ENCODE peak calls at places on chromosomes 13 and 19, in four cellular contexts. V is GM23248, H is AG04450, C is thoracic aorta. L is an unnamed sample.

GRCh38 chr19:28643284-28643683 is 569.7 kb downstream of the UQCRFS1 start:
- DNase-seq in V (no peak), H (no peak), C (no peak), L (no peak)

GRCh38 chr19:15628236-15629002 is 12.3 kb upstream of the CYP4F3 start:
- DNase-seq in V (no peak), H (no peak), C (no peak), L (no peak)

GRCh38 chr13:99433543-99434075 is 67.7 kb upstream of the TM9SF2 start:
- DNase-seq in V (no peak), H (no peak), C (no peak), L (no peak)

GRCh38 chr13:46571941-46572340 is 19.0 kb downstream of the LRCH1 start:
- DNase-seq in V (no peak), H (no peak), C (no peak), L (no peak)

GRCh38 chr19:56155124-56155687 is 14.1 kb downstream of the ZNF444 start:
- DNase-seq in V (peak), H (no peak), C (no peak), L (no peak)

GRCh38 chr13:31045621-31046081 is 113.2 kb downstream of the TEX26 start:
- DNase-seq in V (peak), H (peak), C (peak), L (peak)

GRCh38 chr13:35990196-35990595 is 141.0 kb downstream of the DCLK1 start:
- DNase-seq in V (no peak), H (no peak), C (no peak), L (no peak)

GRCh38 chr13:43804461-43805070 is 17.8 kb upstream of the ENOX1 start:
- DNase-seq in V (peak), H (peak), C (no peak), L (no peak)

GRCh38 chr13:33728271-33729037 is 89.5 kb upstream of the RFC3 start:
- DNase-seq in V (peak), H (no peak), C (no peak), L (no peak)

GRCh38 chr13:109157275-109157674 is 527.9 kb downstream of the MYO16 start:
- DNase-seq in V (no peak), H (no peak), C (no peak), L (no peak)

GRCh38 chr13:79966039-79966438 is 374.9 kb downstream of the SPRY2 start:
- DNase-seq in V (peak), H (no peak), C (no peak), L (no peak)

GRCh38 chr13:51158923-51159322 is 47.8 kb upstream of the C13orf42 start:
- DNase-seq in V (peak), H (no peak), C (no peak), L (peak)

GRCh38 chr19:10823690-10824089 is 12.3 kb downstream of the TMED1 start:
- DNase-seq in V (no peak), H (no peak), C (no peak), L (no peak)

GRCh38 chr13:102487330-102487729 is 85.5 kb upstream of the FGF14 start:
- DNase-seq in V (no peak), H (no peak), C (no peak), L (no peak)

GRCh38 chr13:64591981-64592380 is 2638.2 kb downstream of the PCDH9 start:
- DNase-seq in V (peak), H (peak), C (no peak), L (peak)

GRCh38 chr13:25927966-25928365 is 123.8 kb downstream of the SHISA2 start:
- DNase-seq in V (no peak), H (no peak), C (no peak), L (no peak)

DNA sequence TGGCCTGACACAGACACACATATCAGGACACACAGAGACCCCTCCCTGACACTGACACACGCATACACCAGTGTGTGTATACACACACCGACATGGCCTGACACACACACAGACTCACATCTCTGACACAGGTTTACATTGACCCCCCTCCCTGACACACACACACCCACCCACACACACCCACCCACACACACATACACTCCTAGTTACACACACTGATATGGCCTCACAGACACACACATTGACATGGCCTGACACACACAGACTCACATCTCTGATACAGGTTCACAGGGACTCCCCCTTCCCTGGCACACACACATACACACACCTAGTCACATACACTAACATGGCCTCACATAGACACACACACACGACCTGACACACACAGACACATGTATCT is 4.4 kb upstream of the NFIX start:
- DNase-seq in V (no peak), H (no peak), C (no peak), L (no peak)
- H3K4me3 ChIP-seq in V (no peak), H (no peak), C (no peak), L (no peak)

GRCh38 chr19:17847538-17848366 is at the start of gene JAK3:
- DNase-seq in V (peak), H (no peak), C (no peak), L (no peak)
- H3K4me3 ChIP-seq in V (peak), H (peak), C (peak), L (peak)

DNA sequence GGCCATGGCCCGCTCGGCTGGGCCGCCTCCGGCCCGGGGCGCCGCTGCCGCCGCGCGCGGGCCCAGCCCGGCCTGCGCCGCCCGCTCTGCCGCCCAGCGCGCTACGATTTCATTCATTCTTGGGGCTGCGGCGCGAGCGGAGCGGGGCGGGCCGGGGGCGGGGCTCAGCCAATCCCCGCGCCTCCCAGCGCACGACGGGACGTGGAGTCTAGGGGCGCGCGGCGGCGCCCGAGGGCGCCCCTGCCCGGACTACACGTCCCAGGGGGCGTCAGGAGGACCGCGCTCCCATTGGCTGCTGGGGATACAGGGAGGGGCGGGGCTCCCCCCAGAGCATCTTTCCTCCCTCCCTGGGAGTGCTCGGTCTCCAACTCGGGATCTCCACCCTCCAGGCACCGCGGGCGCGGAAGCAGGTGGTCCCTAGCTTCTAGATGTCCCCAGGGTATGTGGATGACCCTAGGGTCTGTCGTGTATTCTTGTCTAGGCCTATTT is 5.6 kb upstream of the DPF1 start:
- DNase-seq in V (peak), H (peak), C (no peak), L (peak)
- H3K4me3 ChIP-seq in V (peak), H (peak), C (no peak), L (peak)

DNA sequence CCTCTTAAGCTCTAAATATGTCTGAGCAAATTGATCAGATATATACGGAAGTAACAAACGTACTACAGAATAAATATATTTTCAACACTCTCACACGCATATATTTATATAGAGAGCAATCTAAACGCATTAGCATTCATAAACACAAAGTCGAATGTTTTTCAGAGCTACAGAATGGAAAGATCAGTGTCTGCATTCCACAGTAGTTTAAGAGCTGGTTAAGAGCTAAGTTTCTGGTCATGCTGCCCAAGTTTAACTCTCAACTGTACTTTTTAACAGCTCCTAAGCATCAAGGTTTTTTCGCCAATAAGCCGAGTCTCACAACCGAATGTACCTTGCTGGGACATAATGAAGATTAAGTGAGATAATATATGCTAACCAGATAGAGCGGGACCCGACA is 36.7 kb upstream of the RAP2A start:
- DNase-seq in V (no peak), H (no peak), C (no peak), L (no peak)
- H3K4me3 ChIP-seq in V (no peak), H (no peak), C (no peak), L (no peak)

DNA sequence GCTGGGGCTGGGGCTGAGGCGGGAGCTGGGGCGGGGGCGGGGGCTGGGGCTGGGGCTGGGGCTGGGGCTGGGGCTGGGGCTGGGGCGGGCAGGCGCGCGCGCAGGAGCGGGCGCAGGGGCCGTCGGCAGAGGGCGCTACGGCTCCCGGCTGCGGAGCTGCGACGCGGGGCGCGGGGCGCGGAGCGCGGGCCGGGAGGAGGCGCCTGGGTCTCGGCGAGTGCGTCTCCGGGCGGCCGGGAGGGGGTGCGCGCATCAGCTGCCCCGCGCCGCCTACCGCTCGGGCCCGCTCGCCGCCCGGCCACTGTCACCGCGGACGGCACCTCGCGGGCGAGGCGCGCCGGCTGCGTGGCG is 416 bp upstream of the MTUS2 start:
- DNase-seq in V (peak), H (no peak), C (no peak), L (no peak)
- H3K4me3 ChIP-seq in V (peak), H (peak), C (peak), L (peak)

GRCh38 chr19:3024870-3025515 is 4.1 kb downstream of the TLE2 start:
- DNase-seq in V (no peak), H (no peak), C (no peak), L (no peak)
- H3K4me3 ChIP-seq in V (no peak), H (no peak), C (no peak), L (no peak)

L was measured in skeletal muscle cell.